ENCODE peak calls at places on chromosome 22, in nine cellular contexts. O, W, T, Z, A, L, H, P and R are unnamed samples.
A peak's percentile ranks its signal among the peaks of the same experiment; 100 is the strongest.

GRCh38 chr22:50313600-50313999 is 6.2 kb upstream of the PLXNB2 start:
- DNase-seq in L (no peak), A (no peak), O (no peak), P (no peak), W (no peak), Z (no peak), T (no peak), H (no peak), R (no peak)

GRCh38 chr22:38734203-38735100 is 21.3 kb downstream of the SUN2 start:
- DNase-seq in Z (no peak), L (no peak), H (no peak), P (no peak), A (no peak), O (no peak), T (peak; percentile 47), W (no peak), R (no peak)

GRCh38 chr22:32248276-32248675 is 6.9 kb downstream of the SLC5A4 start:
- DNase-seq in T (no peak), H (no peak), Z (no peak), W (no peak), O (no peak), A (no peak), L (no peak), P (no peak), R (no peak)

GRCh38 chr22:43852605-43853327 is 9.5 kb downstream of the SULT4A1 start:
- DNase-seq in L (no peak), W (no peak), P (no peak), A (no peak), T (peak; percentile 28), Z (no peak), H (no peak), O (no peak), R (no peak)

GRCh38 chr22:50641696-50642607 is 14.0 kb upstream of the ARSA start:
- DNase-seq in O (peak; percentile 32), L (no peak), A (no peak), P (no peak), T (no peak), Z (no peak), H (no peak), W (no peak), R (peak; percentile 32)

GRCh38 chr22:30564766-30565118 is 9.7 kb downstream of the GAL3ST1 start:
- DNase-seq in W (no peak), T (no peak), A (no peak), O (no peak), H (no peak), P (no peak), Z (no peak), L (no peak), R (no peak)

GRCh38 chr22:29215012-29215860 is 9.5 kb downstream of the EMID1 start:
- DNase-seq in O (no peak), P (no peak), W (no peak), H (no peak), L (no peak), Z (no peak), T (no peak), A (no peak), R (no peak)

GRCh38 chr22:30127749-30128166 is 47.5 kb downstream of the HORMAD2 start:
- DNase-seq in W (no peak), T (no peak), Z (no peak), O (peak; percentile 89), A (no peak), P (no peak), L (no peak), H (no peak), R (no peak)

GRCh38 chr22:40105755-40106154 is 72.0 kb upstream of the TNRC6B start:
- DNase-seq in Z (no peak), A (no peak), O (no peak), H (no peak), P (no peak), W (no peak), T (no peak), L (no peak), R (no peak)

GRCh38 chr22:29726104-29726503 is 6.3 kb downstream of the CABP7 start:
- DNase-seq in A (no peak), H (no peak), Z (no peak), O (no peak), L (no peak), T (no peak), W (no peak), P (no peak), R (no peak)

GRCh38 chr22:31497148-31497938 is 1.0 kb downstream of the SFI1 start:
- DNase-seq in A (no peak), O (no peak), T (no peak), P (no peak), H (no peak), L (no peak), Z (no peak), W (no peak), R (no peak)

GRCh38 chr22:31173386-31174145 is 13.6 kb downstream of the RNF185 start:
- DNase-seq in A (no peak), P (no peak), H (no peak), T (no peak), W (no peak), Z (no peak), O (peak; percentile 95), L (no peak), R (no peak)

GRCh38 chr22:27576815-27577564 is 224.6 kb downstream of the MN1 start:
- DNase-seq in L (peak; percentile 32), W (no peak), P (no peak), T (no peak), H (no peak), O (peak; percentile 70), Z (no peak), A (no peak), R (no peak)

DNA sequence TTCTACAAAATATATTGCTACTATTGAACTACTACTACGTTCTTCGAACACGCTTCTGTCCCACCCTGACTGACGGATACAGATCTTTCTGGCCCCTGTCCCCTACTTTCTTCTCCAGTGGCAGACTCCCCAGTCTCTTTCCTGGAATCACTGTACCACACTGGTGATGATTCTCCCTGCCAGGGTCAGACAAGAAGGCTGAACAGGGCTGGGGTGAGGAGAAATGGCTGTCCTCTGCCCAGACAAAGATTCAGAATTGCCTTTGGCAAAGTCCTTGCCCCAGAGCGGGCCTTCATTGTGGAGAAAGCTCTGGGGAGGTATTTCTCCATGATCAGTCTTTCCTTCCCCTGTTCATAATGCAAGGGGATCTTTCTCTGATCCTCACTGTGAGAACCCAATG is 1417.1 kb downstream of the BRD1 start:
- DNase-seq in P (no peak), A (no peak), Z (no peak), W (no peak), H (no peak), O (no peak), T (no peak), L (no peak), R (no peak)
- H3K27me3 ChIP-seq in P (no peaks in the 10 kb centered on the region), A (peaks cover 14% of the 10 kb centered on the region), Z (no peaks in the 10 kb centered on the region), W (no peaks in the 10 kb centered on the region), H (peaks cover 4% of the 10 kb centered on the region), O (no peaks in the 10 kb centered on the region), T (no peaks in the 10 kb centered on the region), L (no peaks in the 10 kb centered on the region), R (no peaks in the 10 kb centered on the region)

DNA sequence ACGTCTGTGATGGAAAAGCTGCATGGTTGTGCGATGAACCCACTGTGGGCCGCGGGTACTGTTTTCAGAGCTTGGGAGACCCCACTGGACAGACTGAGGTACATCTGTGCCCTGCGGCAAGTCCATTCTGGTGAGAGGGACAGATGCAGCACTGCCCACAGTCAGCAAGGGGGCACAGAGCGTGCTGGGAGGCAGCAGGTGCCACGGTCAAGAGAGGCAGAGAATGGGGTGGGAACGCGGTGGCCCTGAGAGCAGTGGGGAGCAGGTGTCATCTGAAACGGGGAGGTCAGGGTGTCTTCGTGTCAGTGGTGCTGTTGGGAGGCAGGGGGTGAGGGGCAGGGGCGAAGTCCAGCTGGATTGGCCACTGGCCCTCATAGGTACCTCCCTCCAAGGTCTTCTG is 32.0 kb downstream of the TBC1D22A start:
- DNase-seq in Z (no peak), A (no peak), P (no peak), O (no peak), W (no peak), H (no peak), L (peak; percentile 6), T (peak; percentile 25), R (no peak)
- H3K4me3 ChIP-seq in Z (no peak overlapping the region), A (no peak overlapping the region), P (no peak overlapping the region), O (no peak overlapping the region), W (no peak overlapping the region), H (no peak overlapping the region), L (no peak overlapping the region), T (no peak overlapping the region), R (no peak overlapping the region)

DNA sequence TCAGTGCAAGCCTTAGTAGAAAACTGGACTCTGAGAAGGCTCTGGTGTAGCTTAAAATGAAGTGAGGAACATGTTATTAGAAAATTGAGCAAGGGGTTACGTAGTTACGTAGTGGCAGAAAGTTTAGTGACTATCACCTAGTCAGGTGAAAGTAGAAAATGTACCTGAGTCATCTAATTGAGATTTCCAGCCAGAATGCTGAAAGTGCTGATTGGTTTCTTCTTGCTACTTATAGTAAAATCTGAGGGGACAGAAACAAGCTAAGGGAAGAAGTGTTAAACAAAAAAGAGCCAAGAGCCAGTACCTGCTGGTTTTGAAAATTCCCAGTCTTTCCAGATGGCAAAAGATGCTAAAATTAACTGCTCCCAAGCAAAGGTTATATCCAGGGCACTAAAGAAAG is 29.4 kb downstream of the ZNF280B start:
- DNase-seq in H (no peak), O (no peak), W (no peak), T (no peak), A (no peak), P (no peak), L (no peak), Z (no peak), R (no peak)
- TF ChIP-seq POLR2A in H (no peak), O (no peak), W (no peak), T (no peak), A (no peak), P (no peak), L (no peak), Z (no peak), R (no peak)

DNA sequence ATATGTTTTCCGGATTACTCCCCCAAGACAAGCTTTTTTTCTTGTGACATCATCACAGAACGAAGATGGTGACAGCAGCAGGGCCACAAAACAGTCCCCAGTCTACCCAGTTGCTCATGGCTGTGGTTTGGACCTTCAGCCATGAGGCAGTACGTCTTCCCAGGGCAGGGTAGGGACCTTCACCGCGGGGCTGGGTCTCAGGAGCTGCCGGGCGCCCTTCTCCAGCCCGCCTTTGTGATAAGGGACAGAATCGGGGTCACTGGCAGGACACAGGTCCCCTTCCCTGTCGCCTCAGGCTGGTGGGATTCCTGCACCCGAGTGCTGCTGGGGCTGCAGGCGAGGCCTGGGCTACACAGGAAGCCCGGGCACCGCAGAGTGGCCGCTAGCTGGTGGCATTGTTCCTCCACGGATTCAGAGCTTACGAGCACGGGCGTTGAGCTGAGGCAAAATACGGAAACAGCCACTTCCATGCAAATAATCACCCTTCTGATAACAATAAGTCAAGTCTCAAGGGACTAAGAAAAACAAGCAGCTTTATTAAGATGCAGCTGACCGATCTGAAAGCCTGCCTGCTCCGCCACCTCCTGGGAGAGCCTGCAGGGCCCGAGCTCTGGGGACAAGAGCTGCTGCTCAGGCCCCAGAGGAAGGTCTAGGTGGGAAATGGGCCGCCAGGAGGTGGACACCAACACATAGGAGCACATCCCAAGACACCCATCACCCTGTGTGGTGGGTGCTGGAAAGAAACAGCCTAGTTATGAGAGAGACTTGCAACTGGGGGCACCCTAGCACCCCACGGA is 12.3 kb downstream of the TBX1 start:
- DNase-seq in Z (no peak), P (no peak), H (no peak), O (no peak), W (no peak), T (no peak), A (no peak), L (no peak), R (no peak)
- H3K27me3 ChIP-seq in Z (no peaks in the 10 kb centered on the region), P (no peaks in the 10 kb centered on the region), H (no peaks in the 10 kb centered on the region), O (peaks cover 67% of the 10 kb centered on the region), W (peaks cover 93% of the 10 kb centered on the region), T (peaks cover 14% of the 10 kb centered on the region), A (peaks cover 8% of the 10 kb centered on the region), L (peaks cover 30% of the 10 kb centered on the region), R (peaks cover 17% of the 10 kb centered on the region)